ENCODE peak calls at places on chromosome 21, in five cellular contexts. K, U, C, F and Q are unnamed samples.

GRCh38 chr21:42038826-42039425 is 28.8 kb upstream of the ZBTB21 start:
- DNase-seq in K (no peak), U (no peak), C (no peak), F (no peak), Q (no peak)

GRCh38 chr21:31972622-31973021 is 99.8 kb downstream of the HUNK start:
- DNase-seq in K (no peak), U (no peak), C (no peak), F (no peak), Q (no peak)

GRCh38 chr21:29034678-29035077 is 10.2 kb downstream of the USP16 start:
- DNase-seq in K (no peak), U (no peak), C (no peak), F (no peak), Q (no peak)

GRCh38 chr21:17540530-17540929 is 27.7 kb downstream of the CXADR start:
- DNase-seq in K (no peak), U (no peak), C (no peak), F (no peak), Q (no peak)

GRCh38 chr21:33761104-33762036 is 119.1 kb downstream of the ITSN1 start:
- DNase-seq in K (peak), U (no peak), C (no peak), F (no peak), Q (peak)

GRCh38 chr21:37268186-37268503 is 1.0 kb upstream of the VPS26C start:
- DNase-seq in K (no peak), U (no peak), C (no peak), F (no peak), Q (no peak)

GRCh38 chr21:26147535-26147934 is 23.0 kb downstream of the APP start:
- DNase-seq in K (no peak), U (no peak), C (no peak), F (no peak), Q (no peak)

GRCh38 chr21:14766241-14766640 is 220.1 kb upstream of the SAMSN1 start:
- DNase-seq in K (no peak), U (no peak), C (peak), F (no peak), Q (no peak)

GRCh38 chr21:36454079-36454478 is 25.8 kb downstream of the CLDN14 start:
- DNase-seq in K (no peak), U (no peak), C (no peak), F (no peak), Q (no peak)

GRCh38 chr21:33811147-33812024 is 104.2 kb downstream of the ATP5PO start:
- DNase-seq in K (no peak), U (no peak), C (no peak), F (no peak), Q (no peak)

GRCh38 chr21:33419538-33420123 is 16.4 kb downstream of the IFNGR2 start:
- DNase-seq in K (no peak), U (no peak), C (no peak), F (no peak), Q (no peak)

GRCh38 chr21:25330266-25330665 is 277.0 kb downstream of the MRPL39 start:
- DNase-seq in K (no peak), U (no peak), C (no peak), F (no peak), Q (no peak)

GRCh38 chr21:41768371-41769042 is 1.7 kb upstream of the RIPK4 start:
- DNase-seq in K (no peak), U (no peak), C (no peak), F (no peak), Q (no peak)

GRCh38 chr21:42523941-42524340 is 10.3 kb downstream of the SLC37A1 start:
- DNase-seq in K (no peak), U (no peak), C (no peak), F (no peak), Q (no peak)

GRCh38 chr21:41817228-41817627 is 50.4 kb upstream of the RIPK4 start:
- DNase-seq in K (peak), U (peak), C (peak), F (peak), Q (peak)

GRCh38 chr21:35697321-35697808 is 363.0 kb downstream of the SETD4 start:
- DNase-seq in K (no peak), U (peak), C (no peak), F (no peak), Q (no peak)

GRCh38 chr21:34992736-34993135 is 56.4 kb downstream of the RUNX1 start:
- DNase-seq in K (no peak), U (peak), C (no peak), F (no peak), Q (no peak)

GRCh38 chr21:31908106-31909031 is 35.5 kb downstream of the HUNK start:
- DNase-seq in K (no peak), U (peak), C (peak), F (no peak), Q (no peak)

GRCh38 chr21:20445971-20446370 is 552.2 kb upstream of the NCAM2 start:
- DNase-seq in K (no peak), U (no peak), C (no peak), F (no peak), Q (no peak)

GRCh38 chr21:35203093-35204021 is 154.3 kb upstream of the RUNX1 start:
- DNase-seq in K (no peak), U (no peak), C (no peak), F (no peak), Q (no peak)

GRCh38 chr21:34336756-34337391 is 26.9 kb upstream of the KCNE2 start:
- DNase-seq in K (no peak), U (no peak), C (peak), F (no peak), Q (no peak)

GRCh38 chr21:16086121-16086520 is 356.3 kb downstream of the USP25 start:
- DNase-seq in K (no peak), U (no peak), C (no peak), F (no peak), Q (no peak)

GRCh38 chr21:33634254-33634653 is 7.3 kb downstream of the CRYZL1 start:
- DNase-seq in K (no peak), U (no peak), C (no peak), F (no peak), Q (no peak)

GRCh38 chr21:45511661-45512431 is 30.4 kb downstream of the SLC19A1 start:
- DNase-seq in K (no peak), U (no peak), C (no peak), F (no peak), Q (no peak)

GRCh38 chr21:45511007-45511406 is 31.2 kb downstream of the SLC19A1 start:
- DNase-seq in K (no peak), U (no peak), C (no peak), F (no peak), Q (no peak)

GRCh38 chr21:45508607-45509565 is 33.4 kb downstream of the SLC19A1 start:
- DNase-seq in K (peak), U (no peak), C (no peak), F (no peak), Q (no peak)

GRCh38 chr21:45509566-45510465 is 32.4 kb downstream of the SLC19A1 start:
- DNase-seq in K (peak), U (no peak), C (no peak), F (no peak), Q (no peak)

GRCh38 chr21:45510466-45510955 is 31.7 kb downstream of the SLC19A1 start:
- DNase-seq in K (no peak), U (no peak), C (no peak), F (no peak), Q (no peak)
- TF ChIP-seq POLR2AphosphoS5 in K (no peak), U (no peak), C (no peak), F (no peak), Q (no peak)

GRCh38 chr21:44317871-44318270 is 18.0 kb downstream of the PFKL start:
- DNase-seq in K (no peak), U (no peak), C (no peak), F (no peak), Q (no peak)

GRCh38 chr21:44314561-44314960 is 14.7 kb downstream of the PFKL start:
- DNase-seq in K (no peak), U (no peak), C (no peak), F (no peak), Q (no peak)

GRCh38 chr21:44315691-44316208 is 15.9 kb downstream of the PFKL start:
- DNase-seq in K (no peak), U (no peak), C (no peak), F (no peak), Q (no peak)

GRCh38 chr21:44317241-44317782 is 17.5 kb downstream of the PFKL start:
- DNase-seq in K (no peak), U (no peak), C (no peak), F (no peak), Q (no peak)

DNA sequence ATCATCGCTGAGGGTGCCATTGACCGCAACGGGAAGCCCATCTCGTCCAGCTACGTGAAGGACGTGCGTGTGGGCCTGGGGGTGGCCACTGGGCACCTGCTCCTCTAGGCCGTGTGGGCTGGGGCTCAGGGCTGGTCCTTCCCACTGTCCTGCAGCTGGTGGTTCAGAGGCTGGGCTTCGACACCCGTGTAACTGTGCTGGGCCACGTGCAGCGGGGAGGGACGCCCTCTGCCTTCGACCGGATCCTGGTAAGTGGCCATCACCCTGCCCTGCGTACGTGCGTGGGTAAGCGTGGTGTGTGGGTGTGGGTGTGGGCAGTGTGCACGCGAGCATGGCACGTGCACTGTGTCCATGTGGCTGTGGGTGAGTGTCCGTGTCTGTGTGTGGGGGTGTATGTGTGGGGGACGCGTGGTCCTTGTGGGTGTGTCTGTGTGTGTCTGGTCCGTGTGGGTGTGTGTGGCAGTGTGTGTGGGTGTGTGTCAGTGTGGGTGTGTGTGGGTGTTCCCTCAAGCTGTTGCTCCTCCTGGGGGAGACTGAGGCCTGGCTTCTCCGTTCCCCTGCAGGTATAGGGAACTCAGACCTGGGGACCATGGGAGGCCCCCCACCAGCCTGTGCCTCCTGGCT is 16.5 kb downstream of the PFKL start:
- DNase-seq in K (no peak), U (no peak), C (no peak), F (no peak), Q (no peak)
- TF ChIP-seq POLR2AphosphoS5 in K (no peak), U (no peak), C (no peak), F (no peak), Q (no peak)

GRCh38 chr21:45406801-45407628 is 2.0 kb downstream of the COL18A1 start:
- DNase-seq in K (no peak), U (no peak), C (peak), F (no peak), Q (no peak)

GRCh38 chr21:45407629-45408247 is 2.8 kb downstream of the COL18A1 start:
- DNase-seq in K (no peak), U (no peak), C (no peak), F (no peak), Q (no peak)

GRCh38 chr21:45404726-45405270 is at the start of gene COL18A1:
- DNase-seq in K (peak), U (no peak), C (peak), F (peak), Q (no peak)

GRCh38 chr21:45405271-45405818 is 380 bp downstream of the COL18A1 start:
- DNase-seq in K (peak), U (no peak), C (no peak), F (no peak), Q (no peak)

DNA sequence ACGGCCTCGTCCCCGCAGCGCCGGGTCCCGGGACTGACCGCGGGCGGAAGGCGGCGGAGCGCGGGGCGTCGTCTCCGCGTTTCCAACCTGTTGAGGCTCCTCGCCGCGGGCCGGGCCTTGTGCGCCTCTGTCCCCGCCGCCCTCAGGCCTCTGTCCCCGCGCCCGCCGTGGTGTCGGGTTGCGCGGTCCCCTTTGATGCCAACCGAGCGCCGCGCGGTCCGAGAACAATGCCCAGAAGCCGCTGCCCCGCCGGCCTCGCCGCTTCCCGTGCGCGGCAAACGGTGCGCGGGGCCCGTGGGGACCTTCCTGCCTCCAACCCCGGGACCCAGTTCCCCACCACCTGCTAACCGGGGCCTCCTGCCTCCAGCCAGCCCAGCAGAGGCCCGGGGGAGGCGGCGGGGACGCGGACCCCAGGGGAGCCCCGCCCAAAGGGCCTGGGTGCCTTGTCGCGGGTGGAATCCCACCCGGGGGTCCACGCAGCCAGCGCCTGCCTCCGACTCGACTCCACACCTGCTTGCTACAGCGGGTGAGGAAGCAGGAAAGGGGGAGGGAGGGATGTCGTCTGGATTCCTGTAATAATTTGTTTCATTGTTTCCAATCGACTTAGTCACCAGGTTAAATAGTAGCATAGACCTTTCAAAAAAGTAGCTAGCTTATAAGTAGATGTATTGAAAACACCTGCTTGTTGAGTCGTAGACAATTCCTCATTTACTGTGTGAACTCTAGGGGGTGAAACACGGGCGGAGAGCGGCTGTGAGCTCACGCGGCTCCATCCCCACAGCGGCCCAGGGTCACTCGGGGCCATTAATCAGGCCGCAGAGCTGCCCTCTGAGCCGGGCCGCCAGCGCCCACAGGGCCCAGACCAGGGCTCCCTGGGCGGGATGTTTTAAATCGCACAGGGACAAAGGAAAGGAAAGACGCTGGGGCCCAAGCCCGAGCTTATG is 1.1 kb downstream of the COL18A1 start:
- DNase-seq in K (no peak), U (no peak), C (no peak), F (no peak), Q (no peak)
- TF ChIP-seq POLR2AphosphoS5 in K (no peak), U (peak), C (no peak), F (no peak), Q (no peak)

GRCh38 chr21:43984905-43985689 is 27.0 kb upstream of the TRAPPC10 start:
- DNase-seq in K (no peak), U (no peak), C (no peak), F (no peak), Q (no peak)
- TF ChIP-seq POLR2AphosphoS5 in K (no peak), U (no peak), C (no peak), F (peak), Q (no peak)

DNA sequence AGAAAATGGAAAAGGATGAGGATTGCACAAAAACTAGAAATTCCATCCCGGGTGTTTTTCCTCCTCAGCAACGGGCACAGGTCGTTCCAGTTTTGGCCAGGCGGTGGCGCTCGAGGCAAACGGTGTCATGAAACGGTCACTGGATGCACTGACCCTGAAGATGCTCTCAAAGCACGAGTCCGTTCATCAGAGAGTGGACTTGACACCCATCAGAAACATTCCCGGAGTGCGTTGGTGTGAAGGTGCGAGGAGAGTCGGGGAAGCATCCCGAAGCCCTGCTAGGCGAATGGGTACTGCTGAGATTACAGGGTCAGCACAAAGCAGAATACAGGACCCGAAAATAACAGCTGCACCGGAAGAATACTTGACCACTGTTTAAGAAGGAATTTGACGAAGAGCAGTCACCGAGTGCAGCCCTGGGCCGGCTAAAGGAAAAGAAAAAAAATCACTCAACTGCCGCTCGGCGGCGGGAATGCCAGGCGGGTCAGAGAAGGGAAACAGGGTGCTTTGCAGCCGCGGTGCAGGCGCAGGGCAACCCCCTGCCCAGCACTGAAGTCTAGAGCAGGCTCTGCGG is 71.7 kb upstream of the ETS2 start:
- DNase-seq in K (peak), U (peak), C (peak), F (peak), Q (peak)
- TF ChIP-seq POLR2AphosphoS5 in K (no peak), U (peak), C (no peak), F (no peak), Q (no peak)

DNA sequence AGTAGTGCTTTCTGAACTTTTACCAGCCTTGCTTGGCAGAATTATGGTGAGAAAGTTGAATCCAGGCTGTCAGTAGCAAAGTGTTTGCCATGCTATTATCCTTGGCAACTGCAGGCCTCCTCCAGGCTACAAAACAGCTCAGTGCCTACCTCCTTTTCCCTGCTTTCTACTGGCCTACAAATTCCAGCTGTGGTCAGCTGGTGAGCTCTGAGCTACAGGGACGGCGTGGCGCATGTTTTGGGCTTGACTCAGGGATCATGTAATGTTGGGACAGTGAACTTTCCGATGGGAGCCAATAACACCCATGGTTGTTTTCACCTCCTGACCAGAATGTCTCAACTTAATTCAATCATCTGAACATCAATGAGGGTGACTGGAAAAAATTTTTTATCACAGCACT is 456.2 kb upstream of the ADAMTS5 start:
- DNase-seq in K (no peak), U (peak), C (no peak), F (no peak), Q (no peak)
- TF ChIP-seq POLR2AphosphoS5 in K (no peak), U (peak), C (no peak), F (no peak), Q (no peak)

DNA sequence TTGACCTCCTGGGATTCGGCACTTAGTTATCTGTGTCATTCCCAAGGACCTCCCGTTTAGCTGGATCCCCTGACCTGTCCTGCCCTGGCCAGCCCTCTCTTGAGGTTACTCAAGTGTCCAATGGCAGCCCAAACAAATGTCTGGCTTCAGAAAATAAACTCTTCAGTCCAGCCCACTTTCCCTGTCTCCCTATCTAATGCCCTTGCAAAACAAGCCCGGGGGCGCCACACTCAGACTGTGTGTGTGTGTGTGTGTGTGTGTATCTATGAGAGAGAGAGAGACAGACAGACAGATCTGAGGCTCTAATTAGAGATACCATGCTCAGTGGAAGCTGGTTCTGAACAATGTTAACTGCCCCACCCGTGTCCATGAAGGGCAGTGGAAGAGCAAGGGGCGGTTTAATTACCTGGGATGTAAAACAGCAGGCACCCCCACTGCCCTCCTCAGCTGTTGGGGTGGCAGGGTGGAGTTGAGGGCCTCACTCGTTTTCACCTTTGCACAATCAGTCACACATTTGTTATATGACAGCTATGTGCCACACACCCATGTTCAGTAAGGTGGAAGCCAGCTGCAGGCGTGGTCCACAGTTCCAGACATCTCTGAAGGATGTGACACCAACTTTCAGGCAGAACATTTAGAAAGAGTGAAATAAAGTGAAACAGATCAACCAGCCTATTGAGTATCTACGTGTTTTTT is 57.4 kb downstream of the B3GALT5 start:
- DNase-seq in K (no peak), U (no peak), C (no peak), F (no peak), Q (no peak)
- TF ChIP-seq POLR2AphosphoS5 in K (no peak), U (no peak), C (no peak), F (no peak), Q (no peak)

GRCh38 chr21:39073717-39074116 is 109.5 kb downstream of the PSMG1 start:
- DNase-seq in K (no peak), U (no peak), C (no peak), F (no peak), Q (no peak)
- TF ChIP-seq POLR2AphosphoS5 in K (no peak), U (no peak), C (no peak), F (no peak), Q (no peak)

DNA sequence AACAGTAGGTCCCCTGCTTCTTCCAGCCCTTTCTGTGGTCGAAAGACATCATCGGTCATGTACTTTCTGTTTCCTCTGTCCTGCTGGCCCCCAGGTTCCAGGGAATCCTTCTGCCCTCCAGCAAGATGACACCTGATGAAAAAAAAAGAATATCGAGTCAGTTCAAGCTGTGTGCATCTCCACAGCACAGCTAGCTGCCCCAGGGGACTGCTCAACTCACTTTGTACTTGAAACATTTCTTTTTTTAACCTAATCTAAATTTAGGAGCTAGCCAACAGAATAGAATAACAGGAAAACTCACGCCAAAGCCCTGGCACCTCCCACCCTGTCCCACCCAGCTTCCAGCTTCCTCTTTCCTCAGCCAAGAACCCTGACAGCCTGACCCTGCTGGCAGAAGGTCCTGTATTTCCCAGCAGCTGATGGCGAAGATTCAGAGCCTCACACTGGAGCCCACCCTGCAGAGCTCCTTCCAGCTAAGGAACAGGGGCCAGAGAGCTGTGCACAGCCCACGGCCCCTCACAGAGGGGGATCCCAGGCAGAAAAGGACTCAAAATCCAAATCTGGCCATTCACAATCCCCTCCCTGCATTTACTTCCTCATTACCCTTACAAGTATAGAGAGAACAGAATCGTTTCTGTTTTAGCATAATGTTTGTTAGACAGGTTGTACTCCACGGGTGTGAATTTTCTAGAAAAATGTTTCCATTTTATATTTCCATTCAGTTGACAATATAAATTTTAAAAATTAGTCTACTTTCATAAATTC is 176.4 kb downstream of the PSMG1 start:
- DNase-seq in K (no peak), U (peak), C (no peak), F (no peak), Q (peak)
- TF ChIP-seq POLR2AphosphoS5 in K (no peak), U (peak), C (no peak), F (no peak), Q (no peak)